ENCODE peak calls at places on chromosomes 1 and 21, in four cellular contexts. One of them, this sample, is unnamed.

GRCh38 chr1:10819198-10819901 is 22.9 kb upstream of the CASZ1 start:
- DNase-seq in Caco-2: no peak
- DNase-seq in head of caudate nucleus: no peak
- DNase-seq in uterus: no peak
- DNase-seq in this sample: no peak

GRCh38 chr1:177311111-177311510 is 140.4 kb downstream of the BRINP2 start:
- DNase-seq in Caco-2: no peak
- DNase-seq in head of caudate nucleus: no peak
- DNase-seq in uterus: no peak
- DNase-seq in this sample: no peak

GRCh38 chr1:6198646-6199297 is 623 bp downstream of the RPL22 start:
- DNase-seq in Caco-2: no peak
- DNase-seq in head of caudate nucleus: no peak
- DNase-seq in uterus: no peak
- DNase-seq in this sample: no peak

GRCh38 chr21:42381347-42381984 is 14.4 kb downstream of the TMPRSS3 start:
- DNase-seq in Caco-2: peak; percentile 64
- DNase-seq in head of caudate nucleus: no peak
- DNase-seq in uterus: no peak
- DNase-seq in this sample: peak; percentile 22

GRCh38 chr21:45864436-45864835 is 117.1 kb upstream of the COL6A1 start:
- DNase-seq in Caco-2: no peak
- DNase-seq in head of caudate nucleus: no peak
- DNase-seq in uterus: no peak
- DNase-seq in this sample: peak; percentile 38

GRCh38 chr21:16302851-16303282 is 573.1 kb downstream of the USP25 start:
- DNase-seq in Caco-2: no peak
- DNase-seq in head of caudate nucleus: no peak
- DNase-seq in uterus: peak; percentile 47
- DNase-seq in this sample: peak; percentile 79

GRCh38 chr1:64077281-64077940 is 126.0 kb upstream of the UBE2U start:
- DNase-seq in Caco-2: no peak
- DNase-seq in head of caudate nucleus: peak; percentile 64
- DNase-seq in uterus: no peak
- DNase-seq in this sample: no peak

GRCh38 chr21:16794944-16795343 is 717.9 kb upstream of the CXADR start:
- DNase-seq in Caco-2: no peak
- DNase-seq in head of caudate nucleus: no peak
- DNase-seq in uterus: peak; percentile 40
- DNase-seq in this sample: peak; percentile 94

GRCh38 chr1:226424228-226425003 is 16.5 kb upstream of the PARP1 start:
- DNase-seq in Caco-2: no peak
- DNase-seq in head of caudate nucleus: no peak
- DNase-seq in uterus: no peak
- DNase-seq in this sample: peak; percentile 38

GRCh38 chr1:31846484-31846883 is 30.7 kb upstream of the SPOCD1 start:
- DNase-seq in Caco-2: no peak
- DNase-seq in head of caudate nucleus: no peak
- DNase-seq in uterus: no peak
- DNase-seq in this sample: no peak

GRCh38 chr1:58841455-58841854 is 57.6 kb upstream of the JUN start:
- DNase-seq in Caco-2: no peak
- DNase-seq in head of caudate nucleus: peak; percentile 22
- DNase-seq in uterus: no peak
- DNase-seq in this sample: no peak

GRCh38 chr1:209433649-209434031 is 149.9 kb upstream of the CAMK1G start:
- DNase-seq in Caco-2: no peak
- DNase-seq in head of caudate nucleus: no peak
- DNase-seq in uterus: no peak
- DNase-seq in this sample: no peak

GRCh38 chr1:110229348-110230001 is 19.4 kb downstream of the KCNC4 start:
- DNase-seq in Caco-2: no peak
- DNase-seq in head of caudate nucleus: peak; percentile 70
- DNase-seq in uterus: no peak
- DNase-seq in this sample: no peak

GRCh38 chr1:176670853-176671252 is 207.9 kb downstream of the PAPPA2 start:
- DNase-seq in Caco-2: no peak
- DNase-seq in head of caudate nucleus: no peak
- DNase-seq in uterus: no peak
- DNase-seq in this sample: no peak

GRCh38 chr1:20885121-20885520 is 98.0 kb upstream of the HP1BP3 start:
- DNase-seq in Caco-2: no peak
- DNase-seq in head of caudate nucleus: no peak
- DNase-seq in uterus: no peak
- DNase-seq in this sample: peak; percentile 55

GRCh38 chr1:231636157-231636556 is 9.6 kb downstream of the DISC1 start:
- DNase-seq in Caco-2: no peak
- DNase-seq in head of caudate nucleus: peak; percentile 59
- DNase-seq in uterus: no peak
- DNase-seq in this sample: peak; percentile 65

GRCh38 chr1:85047472-85048295 is 616 bp downstream of the MCOLN3 start:
- DNase-seq in Caco-2: no peak
- DNase-seq in head of caudate nucleus: no peak
- DNase-seq in uterus: peak; percentile 17
- DNase-seq in this sample: no peak

GRCh38 chr1:201363455-201363854 is 14.0 kb downstream of the TNNT2 start:
- DNase-seq in Caco-2: no peak
- DNase-seq in head of caudate nucleus: no peak
- DNase-seq in uterus: no peak
- DNase-seq in this sample: no peak

GRCh38 chr1:44664730-44665370 is 9.4 kb downstream of the TMEM53 start:
- DNase-seq in Caco-2: no peak
- DNase-seq in head of caudate nucleus: no peak
- DNase-seq in uterus: no peak
- DNase-seq in this sample: no peak

GRCh38 chr1:235295902-235296350 is 32.1 kb downstream of the ARID4B start:
- DNase-seq in Caco-2: peak; percentile 54
- DNase-seq in head of caudate nucleus: no peak
- DNase-seq in uterus: no peak
- DNase-seq in this sample: peak; percentile 90

GRCh38 chr1:108012553-108012952 is 47.6 kb upstream of the VAV3 start:
- DNase-seq in Caco-2: no peak
- DNase-seq in head of caudate nucleus: no peak
- DNase-seq in uterus: no peak
- DNase-seq in this sample: no peak

GRCh38 chr1:23533288-23534130 is 2.5 kb upstream of the E2F2 start:
- DNase-seq in Caco-2: no peak
- DNase-seq in head of caudate nucleus: no peak
- DNase-seq in uterus: no peak
- DNase-seq in this sample: no peak

GRCh38 chr1:118186026-118186425 is 998 bp upstream of the SPAG17 start:
- DNase-seq in Caco-2: no peak
- DNase-seq in head of caudate nucleus: no peak
- DNase-seq in uterus: no peak
- DNase-seq in this sample: no peak

GRCh38 chr1:232905324-232906034 is 44.9 kb upstream of the NTPCR start:
- DNase-seq in Caco-2: no peak
- DNase-seq in head of caudate nucleus: no peak
- DNase-seq in uterus: no peak
- DNase-seq in this sample: peak; percentile 13

GRCh38 chr1:109803901-109804331 is 40.2 kb upstream of the EPS8L3 start:
- DNase-seq in Caco-2: no peak
- DNase-seq in head of caudate nucleus: no peak
- DNase-seq in uterus: no peak
- DNase-seq in this sample: no peak

GRCh38 chr1:212946872-212947271 is 3.5 kb upstream of the VASH2 start:
- DNase-seq in Caco-2: no peak
- DNase-seq in head of caudate nucleus: no peak
- DNase-seq in uterus: no peak
- DNase-seq in this sample: no peak

GRCh38 chr1:26125946-26126320 is 14.3 kb downstream of the PDIK1L start:
- DNase-seq in Caco-2: no peak
- DNase-seq in head of caudate nucleus: no peak
- DNase-seq in uterus: no peak
- DNase-seq in this sample: no peak

GRCh38 chr1:46036894-46037596 is 95.4 kb downstream of the PIK3R3 start:
- DNase-seq in Caco-2: peak; percentile 74
- DNase-seq in head of caudate nucleus: peak; percentile 92
- DNase-seq in uterus: peak; percentile 83
- DNase-seq in this sample: peak; percentile 84

GRCh38 chr1:42258218-42258617 is 76.8 kb downstream of the FOXJ3 start:
- DNase-seq in Caco-2: no peak
- DNase-seq in head of caudate nucleus: no peak
- DNase-seq in uterus: no peak
- DNase-seq in this sample: peak; percentile 40

GRCh38 chr1:154213274-154213673 is 7.1 kb upstream of the CFAP141 start:
- DNase-seq in Caco-2: no peak
- DNase-seq in head of caudate nucleus: no peak
- DNase-seq in uterus: no peak
- DNase-seq in this sample: peak; percentile 24

GRCh38 chr1:180973360-180973759 is 49.3 kb downstream of the STX6 start:
- DNase-seq in Caco-2: no peak
- DNase-seq in head of caudate nucleus: no peak
- DNase-seq in uterus: no peak
- DNase-seq in this sample: no peak

GRCh38 chr1:162145280-162145965 is 75.9 kb downstream of the NOS1AP start:
- DNase-seq in Caco-2: no peak
- DNase-seq in head of caudate nucleus: no peak
- DNase-seq in uterus: no peak
- DNase-seq in this sample: peak; percentile 55

GRCh38 chr1:204841798-204842197 is 28.9 kb upstream of the NFASC start:
- DNase-seq in Caco-2: no peak
- DNase-seq in head of caudate nucleus: no peak
- DNase-seq in uterus: no peak
- DNase-seq in this sample: no peak

GRCh38 chr21:17673261-17674020 is 60.7 kb upstream of the BTG3 start:
- DNase-seq in Caco-2: no peak
- DNase-seq in head of caudate nucleus: no peak
- DNase-seq in uterus: no peak
- DNase-seq in this sample: no peak

GRCh38 chr1:169834869-169835268 is 40.2 kb upstream of the METTL18 start:
- DNase-seq in Caco-2: no peak
- DNase-seq in head of caudate nucleus: no peak
- DNase-seq in uterus: no peak
- DNase-seq in this sample: no peak

GRCh38 chr1:162371611-162372010 is 5.0 kb downstream of the SPATA46 start:
- DNase-seq in Caco-2: no peak
- DNase-seq in head of caudate nucleus: no peak
- DNase-seq in uterus: no peak
- DNase-seq in this sample: peak; percentile 51

GRCh38 chr21:33643658-33644311 is 1.5 kb downstream of the ITSN1 start:
- DNase-seq in Caco-2: no peak
- DNase-seq in head of caudate nucleus: no peak
- DNase-seq in uterus: no peak
- DNase-seq in this sample: peak; percentile 52